ENCODE peak calls at places on chromosomes 7 and 10, in four cellular contexts. V is WTC11, U is K562, E is HepG2. C is an unnamed sample.

GRCh38 chr10:50464004-50464409 is 159.7 kb downstream of the SGMS1 start:
- DNase-seq in V (no peak), U (no peak), E (no peak), C (no peak)

GRCh38 chr10:36630267-36630666 is 495.1 kb upstream of the ANKRD30A start:
- DNase-seq in V (no peak), U (no peak), E (no peak), C (no peak)

GRCh38 chr10:75358835-75359421 is 42.6 kb downstream of the ZNF503 start:
- DNase-seq in V (no peak), U (no peak), E (no peak), C (peak)

GRCh38 chr7:20444041-20444440 is 113.3 kb downstream of the ITGB8 start:
- DNase-seq in V (no peak), U (no peak), E (no peak), C (no peak)

GRCh38 chr7:90596745-90597526 is 815 bp downstream of the CDK14 start:
- DNase-seq in V (no peak), U (peak), E (no peak), C (peak)

GRCh38 chr10:113525713-113526112 is 27.1 kb upstream of the HABP2 start:
- DNase-seq in V (no peak), U (no peak), E (no peak), C (no peak)

GRCh38 chr7:18798018-18798906 is 302.7 kb downstream of the HDAC9 start:
- DNase-seq in V (no peak), U (no peak), E (no peak), C (no peak)

GRCh38 chr7:133275441-133276105 is 22.7 kb downstream of the EXOC4 start:
- DNase-seq in V (no peak), U (no peak), E (no peak), C (no peak)

GRCh38 chr10:101843032-101843991 is at the start of gene KCNIP2:
- DNase-seq in V (peak), U (peak), E (no peak), C (peak)

GRCh38 chr10:99172130-99172738 is 63.4 kb downstream of the HPSE2 start:
- DNase-seq in V (peak), U (peak), E (peak), C (peak)

GRCh38 chr7:35437619-35438275 is 183.8 kb upstream of the TBX20 start:
- DNase-seq in V (no peak), U (no peak), E (no peak), C (no peak)

GRCh38 chr10:119281581-119282071 is 74.3 kb downstream of the GRK5 start:
- DNase-seq in V (no peak), U (no peak), E (no peak), C (no peak)

GRCh38 chr10:22618081-22618785 is 96.1 kb downstream of the PIP4K2A start:
- DNase-seq in V (no peak), U (no peak), E (peak), C (no peak)

GRCh38 chr7:104035351-104035750 is 45.9 kb upstream of the RELN start:
- DNase-seq in V (no peak), U (no peak), E (no peak), C (no peak)

GRCh38 chr10:28072573-28072972 is 73.7 kb upstream of the ODAD2 start:
- DNase-seq in V (no peak), U (no peak), E (no peak), C (no peak)

GRCh38 chr10:102782698-102783540 is 39.2 kb downstream of the WBP1L start:
- DNase-seq in V (no peak), U (no peak), E (no peak), C (no peak)

GRCh38 chr10:122033224-122033926 is 44.4 kb downstream of the TACC2 start:
- DNase-seq in V (no peak), U (no peak), E (no peak), C (no peak)

GRCh38 chr10:42593284-42593683 is 45.1 kb downstream of the ZNF33B start:
- DNase-seq in V (no peak), U (no peak), E (no peak), C (no peak)

GRCh38 chr10:114504769-114505579 is 100.7 kb upstream of the AFAP1L2 start:
- DNase-seq in V (no peak), U (no peak), E (peak), C (no peak)

GRCh38 chr7:156842740-156843140 is 50.2 kb downstream of the LMBR1 start:
- DNase-seq in V (no peak), U (peak), E (no peak), C (no peak)

GRCh38 chr7:30510124-30511074 is 5.8 kb upstream of the GGCT start:
- DNase-seq in V (peak), U (peak), E (peak), C (peak)

GRCh38 chr10:75733135-75733890 is 301.9 kb downstream of the LRMDA start:
- DNase-seq in V (no peak), U (no peak), E (peak), C (no peak)

GRCh38 chr10:77051837-77052236 is 585.8 kb downstream of the KCNMA1 start:
- DNase-seq in V (no peak), U (no peak), E (no peak), C (no peak)

GRCh38 chr10:132397036-132397541 is at the start of gene PWWP2B:
- DNase-seq in V (no peak), U (peak), E (no peak), C (peak)

GRCh38 chr10:44989621-44990301 is 11.0 kb upstream of the ZNF22 start:
- DNase-seq in V (no peak), U (no peak), E (no peak), C (no peak)

GRCh38 chr7:82443044-82443800 is at the start of gene CACNA2D1:
- DNase-seq in V (peak), U (no peak), E (no peak), C (peak)

GRCh38 chr10:6053816-6054581 is 8.2 kb downstream of the IL2RA start:
- DNase-seq in V (no peak), U (peak), E (peak), C (no peak)

DNA sequence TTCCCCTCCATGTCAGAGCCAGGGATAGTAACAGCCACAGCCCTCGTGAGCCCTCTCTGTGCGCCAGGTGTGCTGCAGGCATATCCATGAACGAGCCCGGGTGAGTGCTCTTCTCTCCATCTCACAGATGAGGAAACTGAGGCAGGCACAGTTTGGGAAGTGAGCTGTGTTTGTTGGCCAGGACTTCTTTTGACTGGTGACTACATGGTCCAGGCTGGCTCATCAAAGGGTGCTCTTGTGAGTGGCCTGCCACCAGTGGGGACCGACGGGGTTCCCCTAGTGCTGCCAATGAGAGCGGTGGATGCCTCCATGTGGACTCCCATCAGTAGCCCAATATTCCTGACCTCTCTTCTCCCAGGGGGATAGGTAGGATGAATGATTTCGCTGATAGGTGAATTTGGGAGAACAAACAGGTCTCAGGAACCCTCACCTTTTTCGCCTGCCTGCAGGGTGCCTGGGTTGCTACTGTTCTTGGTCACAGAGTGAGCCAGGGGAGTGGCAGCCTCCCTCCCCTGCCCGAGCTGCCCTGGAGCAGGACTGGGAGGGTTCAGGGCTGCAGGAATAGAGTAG is 38.2 kb downstream of the ADRA2A start:
- DNase-seq in V (no peak), U (no peak), E (no peak), C (no peak)
- TF ChIP-seq ELF4 in V (no peak), U (no peak), E (no peak), C (no peak)

GRCh38 chr7:39946693-39947092 is 3.4 kb upstream of the CDK13 start:
- DNase-seq in V (no peak), U (no peak), E (no peak), C (peak)
- TF ChIP-seq ELF4 in V (no peak), U (no peak), E (no peak), C (no peak)

GRCh38 chr10:58412502-58412961 is 27.3 kb downstream of the TFAM start:
- DNase-seq in V (peak), U (no peak), E (peak), C (no peak)

GRCh38 chr10:58409956-58410610 is 24.9 kb downstream of the TFAM start:
- DNase-seq in V (no peak), U (no peak), E (no peak), C (no peak)

GRCh38 chr10:58415757-58416156 is 30.5 kb downstream of the TFAM start:
- DNase-seq in V (no peak), U (no peak), E (no peak), C (no peak)

DNA sequence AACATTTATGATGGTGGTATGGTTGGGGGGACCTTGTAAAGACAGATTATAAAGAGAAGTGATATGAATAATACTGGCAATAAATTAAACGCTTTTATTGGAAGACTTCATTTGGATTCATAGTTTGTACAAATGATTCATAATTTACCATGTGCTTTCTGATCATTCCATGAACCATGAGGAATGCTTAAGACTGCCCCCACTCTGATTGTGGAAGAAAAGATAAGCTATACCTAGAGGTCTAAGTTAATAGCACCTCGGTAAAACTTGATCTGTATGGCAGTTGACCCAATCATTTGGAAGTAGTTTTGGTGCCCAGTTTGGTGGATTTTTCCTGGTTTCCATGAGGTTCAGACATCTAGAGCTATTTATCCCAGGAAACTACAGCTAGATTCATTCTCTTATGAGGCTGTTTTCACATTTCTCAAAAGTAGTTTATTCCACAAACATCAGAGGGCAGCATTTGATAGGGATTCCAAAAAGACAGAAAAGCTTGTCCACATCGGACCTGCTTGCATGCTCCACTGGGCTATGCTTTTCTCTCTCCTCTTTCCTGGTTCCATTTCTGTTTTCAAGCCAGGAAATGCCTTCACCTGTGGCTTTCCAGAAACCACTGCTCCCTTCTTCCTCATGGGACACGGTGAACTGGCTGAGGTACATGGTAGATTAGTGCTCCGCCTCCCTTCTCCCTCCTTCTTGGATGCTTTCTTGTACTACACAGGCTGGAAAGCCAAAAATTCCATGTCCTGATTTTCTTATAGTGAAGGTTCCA is 29.2 kb downstream of the TFAM start:
- DNase-seq in V (no peak), U (no peak), E (peak), C (peak)
- TF ChIP-seq ELF4 in V (no peak), U (no peak), E (no peak), C (no peak)

DNA sequence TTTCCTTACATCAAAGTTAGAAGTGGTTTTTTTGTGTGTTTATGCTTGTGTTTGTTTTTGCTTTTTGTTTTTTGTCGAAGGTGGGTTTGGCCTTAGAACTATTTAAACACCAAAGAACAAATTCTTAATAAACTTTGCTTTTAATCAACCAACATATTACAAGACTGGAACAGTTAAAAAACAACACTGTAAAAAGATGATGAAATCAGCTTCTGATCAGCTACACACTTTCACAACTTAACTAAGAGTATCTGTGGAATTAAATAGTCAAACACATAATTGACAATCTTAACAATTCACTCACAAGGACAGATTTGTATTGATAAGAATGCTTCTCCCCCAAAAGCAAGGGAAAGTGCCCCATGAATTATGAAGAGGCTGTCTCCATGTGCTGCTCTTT is 58.8 kb downstream of the MRPL32 start:
- DNase-seq in V (no peak), U (no peak), E (no peak), C (no peak)
- TF ChIP-seq ELF4 in V (no peak), U (no peak), E (no peak), C (no peak)